ENCODE peak calls at places on chromosomes 6 and 20, in five cellular contexts. Y is tibial artery, V is vagina, G is ovary, D is cardiac muscle cell. T is an unnamed sample.

GRCh38 chr6:33915134-33915533 is 111.3 kb upstream of the MLN start:
- DNase-seq in V (no peak), G (no peak), Y (no peak), D (peak), T (no peak)

GRCh38 chr6:75223461-75223860 is 17.6 kb upstream of the COL12A1 start:
- DNase-seq in D (no peak), Y (no peak), V (no peak), G (no peak), T (no peak)

GRCh38 chr6:54245265-54245664 is 63.0 kb upstream of the TINAG start:
- DNase-seq in D (no peak), Y (no peak), V (no peak), G (no peak), T (no peak)

GRCh38 chr6:46781478-46782378 is 11.5 kb upstream of the MEP1A start:
- DNase-seq in V (no peak), D (peak), G (peak), Y (no peak), T (no peak)

GRCh38 chr20:63913768-63914167 is 18.8 kb downstream of the DNAJC5 start:
- DNase-seq in D (no peak), Y (no peak), G (no peak), V (no peak), T (no peak)

GRCh38 chr20:8844179-8844578 is 224.7 kb upstream of the PLCB4 start:
- DNase-seq in G (no peak), D (no peak), Y (no peak), V (no peak), T (no peak)

GRCh38 chr20:64254571-64255360 is 782 bp upstream of the PCMTD2 start:
- DNase-seq in D (no peak), V (peak), G (peak), Y (peak), T (no peak)

GRCh38 chr20:23291575-23292240 is 58.9 kb upstream of the NXT1 start:
- DNase-seq in D (no peak), G (no peak), Y (peak), V (no peak), T (peak)

GRCh38 chr6:167146173-167146572 is 11.6 kb downstream of the GPR31 start:
- DNase-seq in D (no peak), G (no peak), Y (no peak), V (no peak), T (no peak)

DNA sequence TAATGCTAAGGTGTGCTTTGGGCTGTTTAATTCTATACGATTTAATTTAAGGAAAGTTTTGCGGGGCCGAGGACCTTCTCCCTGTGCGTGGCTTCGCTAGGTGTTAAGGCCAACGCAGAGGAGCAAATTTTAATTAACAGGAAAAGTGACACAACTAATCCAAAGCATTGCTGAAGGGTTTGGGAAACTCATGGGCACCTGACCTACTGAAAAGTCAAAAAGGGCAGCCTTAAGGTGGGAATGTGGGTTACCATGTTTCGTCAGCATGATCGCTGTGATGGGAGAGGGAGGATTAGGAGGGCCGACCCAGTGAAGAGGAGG is 415 bp upstream of the CUL9 start:
- DNase-seq in Y (no peak), D (no peak), G (no peak), V (no peak), T (no peak)
- H3K27ac ChIP-seq in Y (peak), D (peak), G (peak), V (peak), T (peak)

GRCh38 chr6:7569082-7569481 is 20.9 kb upstream of the SNRNP48 start:
- DNase-seq in D (no peak), V (no peak), Y (no peak), G (no peak), T (no peak)
- H3K4me3 ChIP-seq in D (no peak), V (no peak), Y (no peak), G (no peak), T (no peak)

GRCh38 chr20:53939554-53940355 is 130.6 kb downstream of the BCAS1 start:
- DNase-seq in Y (peak), G (peak), V (peak), D (peak), T (peak)
- TF ChIP-seq CTCF in Y (peak), G (peak), V (peak), D (peak), T (no peak)

GRCh38 chr20:48205786-48206185 is 420.5 kb upstream of the SULF2 start:
- DNase-seq in V (no peak), G (no peak), D (no peak), Y (no peak), T (no peak)

GRCh38 chr20:48209102-48209501 is 423.8 kb upstream of the SULF2 start:
- DNase-seq in G (no peak), D (no peak), Y (no peak), V (no peak), T (no peak)

GRCh38 chr20:48210111-48211029 is 425.1 kb upstream of the SULF2 start:
- DNase-seq in Y (peak), G (no peak), V (no peak), D (no peak), T (no peak)

GRCh38 chr20:48207505-48207904 is 422.2 kb upstream of the SULF2 start:
- DNase-seq in D (no peak), V (no peak), Y (no peak), G (no peak), T (no peak)

DNA sequence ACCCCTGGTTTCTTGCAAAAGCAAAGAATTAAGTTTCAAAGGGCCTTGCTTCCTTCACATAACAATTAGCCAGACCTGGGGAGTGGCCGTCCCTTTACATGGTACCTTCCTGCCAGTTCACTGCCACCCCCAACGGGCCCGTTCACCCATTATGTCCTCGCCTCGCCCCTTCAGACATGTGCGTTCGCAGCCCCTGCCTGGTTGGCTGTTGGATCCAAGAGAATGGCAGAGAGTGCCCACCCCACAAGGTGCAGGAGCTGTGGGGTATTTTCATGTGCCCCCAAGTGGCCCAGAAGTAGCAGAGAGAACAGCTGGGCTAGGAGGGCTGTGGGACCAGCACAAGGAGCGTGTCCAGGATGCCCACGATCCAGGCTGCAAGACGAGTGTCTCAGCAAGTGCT is 422.9 kb upstream of the SULF2 start:
- DNase-seq in V (no peak), D (no peak), Y (no peak), G (no peak), T (no peak)
- H3K27ac ChIP-seq in V (no peak), D (no peak), Y (no peak), G (no peak), T (no peak)

DNA sequence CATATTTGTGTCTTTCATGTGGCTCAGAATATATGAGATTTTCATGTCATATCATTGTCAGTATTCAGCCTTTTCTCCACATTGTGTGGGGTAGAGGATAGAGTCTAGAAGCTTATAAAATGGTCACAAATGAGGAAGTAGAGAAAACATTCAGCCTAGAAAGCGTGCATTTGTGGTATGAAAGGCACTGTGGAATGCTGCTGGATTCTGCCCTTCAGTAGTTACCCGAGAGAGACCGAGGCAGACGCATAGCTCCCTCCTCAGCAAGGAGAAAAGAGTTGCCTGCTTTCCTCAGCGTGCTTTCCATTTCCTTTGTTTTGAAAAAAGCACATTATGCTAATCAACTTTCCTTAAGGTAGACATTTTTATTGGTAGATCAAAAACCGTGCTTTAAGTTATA is 28.7 kb downstream of the MYB start:
- DNase-seq in G (no peak), D (no peak), Y (no peak), V (no peak), T (no peak)
- H3K4me3 ChIP-seq in G (no peak), D (no peak), Y (no peak), V (no peak), T (no peak)